ENCODE peak calls at places on chromosomes 3 and 15, in nine cellular contexts. W is SJSA1, B is PC-9, M is Panc1, A is HepG2, F is NT2/D1, C is MM.1S, T is Peyer's patch, V is hepatocyte. X is an unnamed sample.
A peak's percentile ranks its signal among the peaks of the same experiment; 100 is the strongest.

GRCh38 chr3:182436547-182436946 is 356.8 kb upstream of the ATP11B start:
- DNase-seq in M (no peak), F (no peak), B (no peak), W (no peak), V (no peak), T (no peak), C (no peak), A (no peak), X (no peak)

GRCh38 chr3:61352300-61352699 is 101.0 kb upstream of the FHIT start:
- DNase-seq in W (no peak), T (no peak), C (no peak), A (no peak), M (no peak), V (no peak), F (no peak), B (no peak), X (no peak)

GRCh38 chr3:72036899-72037298 is 252.0 kb upstream of the PROK2 start:
- DNase-seq in V (peak; percentile 53), T (no peak), B (no peak), W (peak; percentile 67), A (no peak), C (no peak), M (no peak), F (no peak), X (no peak)

GRCh38 chr15:56804279-56804678 is 71.0 kb upstream of the ZNF280D start:
- DNase-seq in W (no peak), C (no peak), T (no peak), M (no peak), A (no peak), B (no peak), F (no peak), V (no peak), X (no peak)

GRCh38 chr15:62547584-62547983 is 382.5 kb upstream of the C2CD4B start:
- DNase-seq in A (no peak), W (no peak), F (no peak), V (no peak), M (no peak), T (no peak), B (no peak), C (no peak), X (no peak)

GRCh38 chr3:68919000-68919399 is 13.3 kb downstream of the TAFA4 start:
- DNase-seq in A (no peak), B (no peak), C (no peak), M (no peak), T (no peak), W (no peak), F (peak; percentile 66), V (peak; percentile 47), X (no peak)

GRCh38 chr3:196789773-196790419 is 50.2 kb downstream of the PAK2 start:
- DNase-seq in B (peak; percentile 59), T (no peak), V (no peak), A (peak; percentile 63), W (peak; percentile 10), M (no peak), F (no peak), C (no peak), X (no peak)

GRCh38 chr15:32861741-32862140 is 143.9 kb downstream of the GREM1 start:
- DNase-seq in B (no peak), F (no peak), A (no peak), T (no peak), M (no peak), V (peak; percentile 28), W (peak; percentile 90), C (peak; percentile 87), X (no peak)

GRCh38 chr3:126552688-126553283 is 5.9 kb downstream of the C3orf22 start:
- DNase-seq in W (no peak), V (no peak), A (no peak), F (no peak), M (no peak), B (no peak), C (no peak), T (peak; percentile 28), X (no peak)

GRCh38 chr15:67755936-67756335 is 69.4 kb upstream of the SKOR1 start:
- DNase-seq in A (no peak), W (no peak), T (no peak), C (no peak), M (no peak), V (no peak), B (no peak), F (no peak), X (no peak)

GRCh38 chr15:63044645-63045437 is 2.3 kb downstream of the TPM1 start:
- DNase-seq in M (no peak), T (no peak), F (peak; percentile 77), B (no peak), A (no peak), V (no peak), W (peak; percentile 74), C (no peak), X (no peak)

GRCh38 chr3:80227216-80227615 is 459.4 kb upstream of the ROBO1 start:
- DNase-seq in A (no peak), F (no peak), B (no peak), W (no peak), T (no peak), M (no peak), V (no peak), C (no peak), X (no peak)

GRCh38 chr3:169946336-169946735 is 20.3 kb upstream of the SEC62 start:
- DNase-seq in W (no peak), A (no peak), B (no peak), F (no peak), M (no peak), V (no peak), T (no peak), C (no peak), X (no peak)

GRCh38 chr3:182608876-182609275 is 184.4 kb upstream of the ATP11B start:
- DNase-seq in C (no peak), W (no peak), M (no peak), V (no peak), B (no peak), F (no peak), A (no peak), T (peak; percentile 49), X (no peak)

GRCh38 chr15:22950211-22950990 is 29.8 kb downstream of the CYFIP1 start:
- DNase-seq in C (no peak), A (no peak), V (no peak), M (no peak), W (no peak), F (no peak), B (no peak), T (no peak), X (no peak)

GRCh38 chr15:52790941-52791751 is 1.0 kb upstream of the ONECUT1 start:
- DNase-seq in V (peak; percentile 60), W (no peak), F (no peak), B (no peak), A (no peak), T (peak; percentile 46), M (no peak), C (no peak), X (no peak)

GRCh38 chr15:52791776-52792175 is 1.6 kb upstream of the ONECUT1 start:
- DNase-seq in T (no peak), A (no peak), C (no peak), W (no peak), M (no peak), V (no peak), F (no peak), B (no peak), X (no peak)

GRCh38 chr15:52789601-52790165 is 453 bp downstream of the ONECUT1 start:
- DNase-seq in B (no peak), F (no peak), A (no peak), V (no peak), C (no peak), T (no peak), W (peak; percentile 26), M (no peak), X (no peak)

GRCh38 chr15:52789008-52789600 is 1.0 kb downstream of the ONECUT1 start:
- DNase-seq in A (no peak), F (no peak), C (no peak), M (no peak), B (no peak), W (no peak), T (no peak), V (no peak), X (no peak)

GRCh38 chr15:52790166-52790708 is at the start of gene ONECUT1:
- DNase-seq in W (peak; percentile 38), C (peak; percentile 71), B (peak; percentile 46), F (no peak), V (peak; percentile 86), A (peak; percentile 37), M (no peak), T (peak; percentile 54), X (no peak)
- H3K9me3 ChIP-seq in W (peaks cover 6% of the 10 kb centered on the region), C (no peaks in the 10 kb centered on the region), B (no peaks in the 10 kb centered on the region), F (peaks cover 9% of the 10 kb centered on the region), V (no peaks in the 10 kb centered on the region), A (peaks cover 8% of the 10 kb centered on the region), M (no peaks in the 10 kb centered on the region), T (no peaks in the 10 kb centered on the region), X (no peaks in the 10 kb centered on the region)

DNA sequence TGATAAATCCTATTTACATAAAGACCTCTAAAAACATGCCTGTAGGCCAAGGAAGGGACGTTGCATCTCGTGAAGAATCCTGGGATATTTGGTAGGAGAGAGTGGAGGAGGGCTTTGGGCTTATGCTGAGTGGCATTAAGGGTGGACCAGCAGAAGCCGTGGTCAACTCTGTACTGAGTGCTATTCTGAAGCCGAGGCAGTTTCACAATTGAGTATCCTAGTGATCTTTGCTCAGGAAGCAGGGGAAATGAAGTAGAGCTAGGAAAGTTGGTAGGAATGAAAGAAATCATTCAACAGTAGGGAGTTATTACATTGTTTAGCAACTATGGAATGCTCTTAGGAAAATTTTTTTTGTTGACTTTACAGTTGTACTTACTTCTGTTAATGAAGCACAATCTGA is 24.2 kb downstream of the MCTP2 start:
- DNase-seq in B (no peak), V (no peak), M (no peak), F (no peak), A (peak; percentile 79), C (no peak), T (no peak), W (no peak), X (no peak)
- H3K4me1 ChIP-seq in B (no peaks in the 10 kb centered on the region), V (peaks cover 3% of the 10 kb centered on the region), M (no peaks in the 10 kb centered on the region), F (no peaks in the 10 kb centered on the region), A (peaks cover 75% of the 10 kb centered on the region), C (peaks cover 38% of the 10 kb centered on the region), T (peaks cover 18% of the 10 kb centered on the region), W (no peaks in the 10 kb centered on the region), X (no peaks in the 10 kb centered on the region)

DNA sequence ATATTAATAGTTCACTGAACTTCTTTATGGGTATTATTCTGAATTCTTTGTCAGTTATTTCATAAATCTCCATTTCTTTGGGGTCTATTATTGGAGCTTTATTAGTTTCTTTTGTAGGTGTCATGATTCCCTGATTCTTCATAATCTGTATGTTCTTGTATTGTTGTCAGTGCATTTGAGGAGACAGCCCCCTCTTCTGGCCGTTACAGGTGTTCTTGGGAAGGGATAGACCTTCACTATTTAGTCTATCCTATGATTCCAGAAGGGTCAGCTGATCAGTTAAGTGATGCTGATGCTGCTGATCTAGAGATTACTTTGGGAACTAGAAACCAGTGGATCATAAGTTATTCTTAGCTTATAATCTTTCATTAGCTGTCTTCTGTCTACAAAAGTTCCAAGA is 34.9 kb downstream of the TMEM39A start:
- DNase-seq in T (no peak), W (no peak), A (peak; percentile 20), M (no peak), F (peak; percentile 25), C (no peak), V (no peak), B (no peak), X (peak; percentile 25)
- H3K9me3 ChIP-seq in T (no peaks in the 10 kb centered on the region), W (peaks cover 10% of the 10 kb centered on the region), A (peaks cover 43% of the 10 kb centered on the region), M (peaks cover 35% of the 10 kb centered on the region), F (peaks cover 58% of the 10 kb centered on the region), C (no peaks in the 10 kb centered on the region), V (peaks cover 51% of the 10 kb centered on the region), B (peaks cover 59% of the 10 kb centered on the region), X (no peaks in the 10 kb centered on the region)

DNA sequence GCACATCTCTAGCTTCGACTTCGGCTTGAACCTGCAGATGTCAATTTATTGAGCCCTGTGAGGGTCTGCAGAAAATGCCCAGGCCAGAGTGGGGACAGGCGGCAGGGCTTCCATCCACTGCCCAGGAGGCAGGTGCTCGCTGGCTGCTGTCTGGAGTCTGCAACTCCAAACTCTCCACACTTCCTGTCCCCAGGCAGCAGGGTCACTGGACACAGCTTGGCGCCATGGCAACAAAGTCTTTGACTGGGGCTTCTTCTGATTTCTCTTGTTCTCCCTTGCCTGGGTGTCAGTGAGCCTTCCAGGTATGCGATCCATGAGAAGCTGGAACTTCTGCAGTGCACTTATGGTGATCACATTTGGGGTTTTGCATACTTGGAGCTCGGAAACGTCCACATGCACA is 33.5 kb downstream of the SV2B start:
- DNase-seq in V (no peak), W (no peak), A (no peak), T (no peak), B (no peak), F (peak; percentile 22), C (no peak), M (no peak), X (no peak)
- H3K4me1 ChIP-seq in V (no peaks in the 10 kb centered on the region), W (no peaks in the 10 kb centered on the region), A (peaks cover 11% of the 10 kb centered on the region), T (no peaks in the 10 kb centered on the region), B (no peaks in the 10 kb centered on the region), F (peaks cover 3% of the 10 kb centered on the region), C (peaks cover 14% of the 10 kb centered on the region), M (no peaks in the 10 kb centered on the region), X (no peaks in the 10 kb centered on the region)